ENCODE peak calls at places on chromosomes 11 and 22, in five cellular contexts. L is SK-MEL-5, W is choroid plexus epithelial cell, Z is NCI-H748 treated with DMSO at 0.1 percent for 48 hours, E is NCI-H1436. X is an unnamed sample.

GRCh38 chr11:68584097-68584496 is 100.2 kb upstream of the GAL start:
- DNase-seq in L (peak; percentile 69), E (no peak), W (peak; percentile 31), Z (no peak), X (peak; percentile 4)

GRCh38 chr11:117829369-117829725 is 4.8 kb upstream of the FXYD2 start:
- DNase-seq in Z (no peak), E (no peak), W (no peak), L (no peak), X (no peak)

GRCh38 chr11:29171350-29171950 is 845.4 kb downstream of the KCNA4 start:
- DNase-seq in E (no peak), W (peak; percentile 51), Z (no peak), L (no peak), X (peak; percentile 37)

GRCh38 chr11:7889985-7890384 is 41.1 kb downstream of the OR10A6 start:
- DNase-seq in E (no peak), W (no peak), L (no peak), Z (no peak), X (no peak)

GRCh38 chr11:77136074-77136473 is 8.0 kb downstream of the MYO7A start:
- DNase-seq in Z (no peak), E (no peak), W (peak; percentile 54), L (no peak), X (peak; percentile 71)

GRCh38 chr22:36160499-36160942 is at the start of gene APOL3:
- DNase-seq in W (peak; percentile 81), L (no peak), E (no peak), Z (no peak), X (peak; percentile 47)

GRCh38 chr22:17774206-17774927 is at the start of gene BID:
- DNase-seq in E (no peak), L (no peak), Z (no peak), W (no peak), X (peak; percentile 17)

GRCh38 chr11:130872513-130872912 is 43.8 kb downstream of the SNX19 start:
- DNase-seq in L (no peak), E (no peak), Z (no peak), W (no peak), X (no peak)

GRCh38 chr11:91788764-91789163 is 435.9 kb upstream of the FAT3 start:
- DNase-seq in Z (no peak), E (no peak), L (no peak), W (no peak), X (no peak)

GRCh38 chr11:64298966-64299846 is 952 bp upstream of the CATSPERZ start:
- DNase-seq in Z (no peak), E (no peak), L (no peak), W (no peak), X (no peak)

GRCh38 chr22:28143206-28143605 is 224.2 kb upstream of the PITPNB start:
- DNase-seq in Z (no peak), W (no peak), E (no peak), L (no peak), X (no peak)

X was measured in IMR-90.